ENCODE peak calls at places on chromosomes 12 and 14, in five cellular contexts. Q is heart left ventricle; K is CD8-positive, alpha-beta memory T cell; B is thoracic aorta; F is pancreas. S is an unnamed sample.
A peak's percentile ranks its signal among the peaks of the same experiment; 100 is the strongest.

GRCh38 chr12:71045781-71046180 is 112.0 kb downstream of the TSPAN8 start:
- DNase-seq in Q (no peak), K (no peak), B (no peak), F (no peak), S (no peak)

GRCh38 chr12:96241484-96242256 is 47.5 kb downstream of the ELK3 start:
- DNase-seq in Q (peak; percentile 45), K (peak; percentile 82), B (peak; percentile 39), F (no peak), S (no peak)

GRCh38 chr14:69999246-69999645 is 120.0 kb downstream of the SMOC1 start:
- DNase-seq in Q (no peak), K (no peak), B (no peak), F (peak; percentile 77), S (no peak)

GRCh38 chr12:6089041-6089823 is 35.2 kb downstream of the VWF start:
- DNase-seq in Q (no peak), K (no peak), B (no peak), F (peak; percentile 14), S (no peak)

GRCh38 chr14:87992720-87993484 is at the start of gene GALC:
- DNase-seq in Q (peak; percentile 98), K (peak; percentile 96), B (peak; percentile 86), F (peak; percentile 92), S (peak; percentile 97)

GRCh38 chr14:33584698-33585097 is 366.2 kb downstream of the EGLN3 start:
- DNase-seq in Q (no peak), K (no peak), B (no peak), F (no peak), S (no peak)

GRCh38 chr14:52852810-52853521 is 61.6 kb upstream of the GNPNAT1 start:
- DNase-seq in Q (no peak), K (no peak), B (no peak), F (no peak), S (no peak)

GRCh38 chr14:60250318-60251035 is 1.5 kb downstream of the PPM1A start:
- DNase-seq in Q (no peak), K (no peak), B (no peak), F (no peak), S (no peak)

GRCh38 chr12:122672515-122672914 is 30.6 kb downstream of the HCAR2 start:
- DNase-seq in Q (no peak), K (no peak), B (no peak), F (no peak), S (no peak)

DNA sequence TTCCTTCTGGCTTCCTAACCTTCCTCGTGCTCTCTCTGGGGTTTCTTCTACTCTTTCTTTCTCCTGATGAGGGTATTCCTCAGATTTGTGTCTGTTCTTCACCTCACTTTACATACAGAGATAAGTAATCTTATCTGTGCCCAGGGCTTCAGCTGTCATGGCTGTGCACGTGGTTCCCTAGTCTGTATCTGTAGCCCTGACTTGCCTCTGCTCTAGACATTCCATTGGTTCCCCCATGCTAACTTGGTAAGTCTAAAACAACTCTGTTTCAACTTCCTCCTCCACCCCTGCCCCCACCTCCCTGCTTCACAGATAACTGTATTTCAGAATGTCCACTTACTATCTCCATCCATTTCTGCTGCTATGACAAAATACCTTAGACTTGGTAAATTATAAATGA is 10.8 kb downstream of the DIP2B start:
- DNase-seq in Q (no peak), K (no peak), B (no peak), F (no peak), S (no peak)
- H3K27ac ChIP-seq in Q (peak overlapping the region; percentile 66), K (no peak overlapping the region), B (no peak overlapping the region), F (no peak overlapping the region), S (no peak overlapping the region)

GRCh38 chr12:69329669-69330428 is 18.3 kb upstream of the LYZ start:
- DNase-seq in Q (no peak), K (no peak), B (no peak), F (no peak), S (no peak)

GRCh38 chr12:69330475-69331473 is 17.4 kb upstream of the LYZ start:
- DNase-seq in Q (no peak), K (peak; percentile 27), B (no peak), F (peak; percentile 74), S (no peak)

GRCh38 chr12:69332815-69333358 is 15.3 kb upstream of the LYZ start:
- DNase-seq in Q (no peak), K (no peak), B (no peak), F (peak; percentile 56), S (no peak)

GRCh38 chr12:69331846-69332684 is 16.1 kb upstream of the LYZ start:
- DNase-seq in Q (no peak), K (no peak), B (no peak), F (no peak), S (no peak)

DNA sequence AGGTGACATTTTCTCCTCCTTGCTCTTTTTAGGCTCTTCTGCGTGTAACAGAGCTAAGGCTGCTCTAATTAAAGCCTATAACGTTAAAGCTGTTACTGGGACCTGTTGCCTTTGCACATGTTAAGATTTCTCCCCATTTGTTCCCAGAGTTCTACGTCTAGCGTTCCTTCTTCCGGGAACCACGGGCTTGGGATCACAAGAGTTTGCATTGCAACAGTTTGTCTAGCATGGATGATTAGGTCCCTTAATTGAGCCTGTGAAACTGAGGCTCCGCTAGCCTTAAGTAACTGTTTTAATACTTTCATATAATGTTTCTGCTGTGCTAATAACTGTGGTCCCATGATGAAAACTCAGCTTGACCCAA is 16.7 kb upstream of the LYZ start:
- DNase-seq in Q (no peak), K (no peak), B (no peak), F (no peak), S (no peak)
- H3K27ac ChIP-seq in Q (peak overlapping the region; percentile 87), K (peak overlapping the region; percentile 79), B (no peak overlapping the region), F (peak overlapping the region; percentile 93), S (no peak overlapping the region)

GRCh38 chr12:54337280-54337842 is 12.4 kb downstream of the COPZ1 start:
- DNase-seq in Q (no peak), K (no peak), B (no peak), F (no peak), S (no peak)
- H3K27ac ChIP-seq in Q (peak overlapping the region; percentile 29), K (peak overlapping the region; percentile 28), B (peak overlapping the region; percentile 48), F (peak overlapping the region; percentile 53), S (no peak overlapping the region)

GRCh38 chr14:86464386-86464785 is 934.4 kb downstream of the FLRT2 start:
- DNase-seq in Q (no peak), K (no peak), B (no peak), F (no peak), S (no peak)
- H3K27ac ChIP-seq in Q (no peak overlapping the region), K (no peak overlapping the region), B (no peak overlapping the region), F (no peak overlapping the region), S (no peak overlapping the region)

S was measured in substantia nigra.